ENCODE peak calls at places on chromosomes 11 and 22, in eight cellular contexts. Y is GM23338, E is thyroid gland, C is HFFc6, Z is lung, J is left lung, Q is left ventricle myocardium inferior, D is uterus. X is an unnamed sample.

GRCh38 chr11:126391286-126391954 is 35.9 kb downstream of the ST3GAL4 start:
- DNase-seq in Y (no peak), D (no peak), Z (no peak), C (no peak), J (peak), E (no peak), Q (no peak), X (no peak)

GRCh38 chr11:122977455-122978302 is 4.0 kb downstream of the BSX start:
- DNase-seq in C (no peak), Z (no peak), E (no peak), J (no peak), Q (no peak), D (no peak), Y (peak), X (no peak)

GRCh38 chr11:12611352-12611751 is 62.9 kb upstream of the TEAD1 start:
- DNase-seq in E (no peak), Q (no peak), D (no peak), Z (no peak), J (no peak), Y (no peak), C (no peak), X (no peak)

GRCh38 chr11:128399186-128399585 is 188.2 kb downstream of the ETS1 start:
- DNase-seq in Z (no peak), Q (no peak), Y (no peak), J (no peak), E (no peak), D (no peak), C (peak), X (peak)

GRCh38 chr22:50437511-50438304 is 37.1 kb downstream of the SBF1 start:
- DNase-seq in D (no peak), C (no peak), Q (no peak), Y (no peak), E (no peak), J (peak), Z (no peak), X (no peak)

GRCh38 chr11:78676026-78676557 is 101.4 kb upstream of the NARS2 start:
- DNase-seq in E (no peak), Y (no peak), C (no peak), Q (no peak), Z (no peak), J (no peak), D (no peak), X (no peak)

GRCh38 chr11:47714554-47715081 is 551 bp downstream of the AGBL2 start:
- DNase-seq in Q (no peak), E (no peak), D (peak), Z (peak), Y (peak), J (no peak), C (no peak), X (no peak)

GRCh38 chr11:1785749-1786261 is 22.1 kb upstream of the CTSD start:
- DNase-seq in Y (no peak), D (no peak), J (no peak), Q (no peak), Z (no peak), E (no peak), C (peak), X (no peak)

GRCh38 chr22:35477911-35478582 is 62.6 kb upstream of the RASD2 start:
- DNase-seq in Y (no peak), J (no peak), Z (no peak), C (peak), E (peak), D (peak), Q (peak), X (no peak)

GRCh38 chr11:83537131-83537610 is 251.0 kb upstream of the CCDC90B start:
- DNase-seq in Z (no peak), D (no peak), C (no peak), Q (no peak), Y (no peak), J (no peak), E (no peak), X (no peak)

GRCh38 chr11:11467278-11467677 is 114.2 kb upstream of the CSNK2A3 start:
- DNase-seq in J (no peak), E (peak), D (no peak), Y (no peak), Q (no peak), C (no peak), Z (no peak), X (no peak)

GRCh38 chr11:111691731-111692130 is 74.5 kb downstream of the PPP2R1B start:
- DNase-seq in J (no peak), Q (no peak), Z (no peak), E (no peak), C (no peak), D (no peak), Y (no peak), X (no peak)

GRCh38 chr11:12110714-12111481 is 508 bp downstream of the MICAL2 start:
- DNase-seq in Q (peak), D (peak), Z (peak), C (no peak), E (peak), Y (peak), J (peak), X (no peak)

GRCh38 chr11:64359712-64360402 is 895 bp downstream of the RPS6KA4 start:
- DNase-seq in C (no peak), J (peak), D (no peak), Y (peak), Z (no peak), E (peak), Q (no peak), X (no peak)

GRCh38 chr22:39994046-39994565 is 648 bp upstream of the FAM83F start:
- DNase-seq in C (no peak), Q (no peak), J (no peak), Y (no peak), D (no peak), E (no peak), Z (no peak), X (no peak)

GRCh38 chr11:20360650-20361049 is 2.9 kb upstream of the HTATIP2 start:
- DNase-seq in J (no peak), D (no peak), Q (no peak), C (no peak), Y (no peak), Z (peak), E (no peak), X (no peak)

GRCh38 chr22:47626428-47627390 is 864.3 kb downstream of the TBC1D22A start:
- DNase-seq in Z (peak), J (no peak), Y (no peak), Q (no peak), C (no peak), E (no peak), D (no peak), X (no peak)

GRCh38 chr22:44181033-44181911 is 547 bp downstream of the PARVG start:
- DNase-seq in Z (no peak), Y (no peak), D (no peak), J (peak), C (no peak), Q (peak), E (no peak), X (no peak)

GRCh38 chr11:80379620-80380278 is 938.9 kb upstream of the TENM4 start:
- DNase-seq in D (no peak), Y (peak), Z (no peak), C (no peak), Q (no peak), E (no peak), J (no peak), X (no peak)

GRCh38 chr11:63592975-63593395 is 21.2 kb downstream of the PLAAT3 start:
- DNase-seq in D (no peak), Y (peak), Z (no peak), J (no peak), C (peak), E (peak), Q (no peak), X (no peak)

GRCh38 chr11:118625036-118625690 is 17.7 kb downstream of the PHLDB1 start:
- DNase-seq in C (no peak), E (peak), D (no peak), J (no peak), Q (no peak), Y (no peak), Z (no peak), X (no peak)

GRCh38 chr22:49967333-49968241 is 7.0 kb downstream of the PIM3 start:
- DNase-seq in Q (peak), Y (no peak), D (peak), Z (peak), E (peak), J (peak), C (peak), X (no peak)

GRCh38 chr11:6611092-6612007 is 666 bp downstream of the TAF10 start:
- DNase-seq in Y (peak), Q (peak), J (peak), C (no peak), E (peak), Z (peak), D (peak), X (no peak)

GRCh38 chr22:49210606-49211005 is 617.1 kb downstream of the BRD1 start:
- DNase-seq in Y (no peak), Q (peak), Z (no peak), E (no peak), C (no peak), D (no peak), J (no peak), X (no peak)

GRCh38 chr11:83656931-83657330 is 370.8 kb upstream of the CCDC90B start:
- DNase-seq in Q (no peak), E (peak), Z (no peak), C (no peak), D (no peak), Y (no peak), J (no peak), X (no peak)

GRCh38 chr11:59849129-59849528 is 3.8 kb upstream of the CBLIF start:
- DNase-seq in J (no peak), E (no peak), C (no peak), D (no peak), Y (no peak), Q (no peak), Z (no peak), X (no peak)

GRCh38 chr11:121889931-121890330 is 226.1 kb downstream of the BLID start:
- DNase-seq in Q (no peak), E (no peak), J (no peak), Y (no peak), Z (no peak), C (peak), D (no peak), X (no peak)

GRCh38 chr11:44329472-44330230 is 19.7 kb upstream of the ALX4 start:
- DNase-seq in D (no peak), C (no peak), J (no peak), Z (no peak), Y (no peak), E (no peak), Q (no peak), X (no peak)

GRCh38 chr11:44325698-44326097 is 15.8 kb upstream of the ALX4 start:
- DNase-seq in D (no peak), Y (no peak), Q (no peak), J (no peak), Z (no peak), E (no peak), C (no peak), X (no peak)

GRCh38 chr11:44326615-44327475 is 16.9 kb upstream of the ALX4 start:
- DNase-seq in Y (no peak), D (no peak), Z (no peak), C (no peak), Q (no peak), J (no peak), E (no peak), X (no peak)

GRCh38 chr11:44324787-44325525 is 15.0 kb upstream of the ALX4 start:
- DNase-seq in E (no peak), D (no peak), C (no peak), Z (no peak), J (no peak), Y (no peak), Q (no peak), X (no peak)

DNA sequence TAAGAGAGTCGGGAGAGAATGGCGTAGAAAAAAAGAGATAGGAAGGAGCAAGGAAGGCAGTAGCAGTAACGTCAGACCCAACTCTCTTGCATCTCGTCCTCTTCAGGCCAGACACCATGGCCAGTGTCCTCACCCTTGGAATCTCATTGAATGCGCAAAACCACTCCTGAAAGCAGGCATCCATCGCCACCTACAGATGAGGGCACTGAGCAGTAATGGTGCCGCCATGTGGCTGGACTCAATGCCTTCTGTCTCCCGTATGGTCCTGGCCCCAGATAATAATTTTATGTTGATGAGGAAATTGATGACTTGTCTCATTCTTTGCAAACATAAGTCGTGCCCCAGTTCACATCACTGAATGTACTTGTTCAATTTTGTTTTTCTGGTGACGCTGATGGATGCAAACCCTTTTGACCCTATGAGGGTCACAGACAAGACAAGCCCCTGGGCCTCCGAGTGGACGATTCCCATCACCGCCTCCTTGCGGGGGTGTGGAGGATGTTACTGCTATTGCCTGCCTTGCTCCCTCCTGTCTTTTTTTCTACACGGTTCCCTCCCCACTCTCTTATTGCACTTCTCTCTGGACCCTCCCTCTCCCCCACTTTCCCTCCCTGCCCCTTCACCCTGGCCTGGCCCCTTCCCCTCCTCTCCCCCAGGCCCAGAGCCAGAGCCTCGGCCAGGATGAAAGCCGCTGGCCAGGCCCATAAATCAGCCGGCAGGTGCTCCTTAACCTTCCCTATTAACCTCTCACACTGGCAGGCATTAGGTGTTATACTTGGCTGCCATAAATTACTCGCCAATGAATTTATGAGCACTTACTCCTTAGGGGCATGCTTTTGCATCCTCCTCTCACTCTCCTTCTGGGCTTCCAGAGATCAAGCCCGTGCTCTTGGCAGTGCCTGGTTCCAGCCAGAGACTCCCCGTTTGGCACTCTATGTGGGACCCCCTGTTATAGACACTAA is 18.1 kb upstream of the ALX4 start:
- DNase-seq in D (no peak), Z (no peak), Y (no peak), J (no peak), C (no peak), E (peak), Q (no peak), X (no peak)
- TF ChIP-seq CTCF in D (no peak), Z (no peak), Y (peak), J (no peak), C (peak), E (no peak), Q (no peak), X (peak)

DNA sequence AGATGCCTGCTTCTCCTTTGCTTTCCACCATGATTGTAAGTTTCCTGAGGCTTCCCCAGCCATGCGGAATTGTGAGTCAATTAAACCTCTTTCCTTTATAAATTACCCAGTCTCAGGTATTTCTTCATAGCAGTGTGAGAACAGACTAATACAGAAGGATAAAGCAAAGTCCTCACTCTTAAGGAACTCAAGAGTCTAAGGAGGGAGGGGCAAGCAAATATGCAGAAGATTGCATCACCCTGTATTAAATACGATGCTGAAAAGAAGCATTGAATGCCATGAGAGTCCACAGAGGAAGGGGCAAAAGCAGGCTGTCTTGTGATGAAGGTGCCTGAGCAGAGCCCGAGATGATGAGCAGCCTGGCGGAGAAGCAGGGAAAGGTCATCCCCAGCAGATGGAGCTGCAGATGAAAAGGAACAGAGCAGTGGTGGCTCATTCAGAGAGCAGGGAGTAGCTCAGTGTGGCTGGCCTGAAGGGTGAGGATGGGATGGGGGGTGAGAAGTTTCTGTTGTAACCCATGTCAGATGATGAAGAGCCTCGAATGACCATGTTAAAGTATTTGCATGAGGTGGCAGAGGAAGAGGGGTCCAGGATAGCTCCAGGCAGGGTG is 6.3 kb upstream of the IZUMO1R start:
- DNase-seq in Y (peak), Z (no peak), E (no peak), D (no peak), C (no peak), J (no peak), Q (no peak), X (no peak)
- TF ChIP-seq CTCF in Y (peak), Z (no peak), E (no peak), D (no peak), C (peak), J (no peak), Q (no peak), X (no peak)

DNA sequence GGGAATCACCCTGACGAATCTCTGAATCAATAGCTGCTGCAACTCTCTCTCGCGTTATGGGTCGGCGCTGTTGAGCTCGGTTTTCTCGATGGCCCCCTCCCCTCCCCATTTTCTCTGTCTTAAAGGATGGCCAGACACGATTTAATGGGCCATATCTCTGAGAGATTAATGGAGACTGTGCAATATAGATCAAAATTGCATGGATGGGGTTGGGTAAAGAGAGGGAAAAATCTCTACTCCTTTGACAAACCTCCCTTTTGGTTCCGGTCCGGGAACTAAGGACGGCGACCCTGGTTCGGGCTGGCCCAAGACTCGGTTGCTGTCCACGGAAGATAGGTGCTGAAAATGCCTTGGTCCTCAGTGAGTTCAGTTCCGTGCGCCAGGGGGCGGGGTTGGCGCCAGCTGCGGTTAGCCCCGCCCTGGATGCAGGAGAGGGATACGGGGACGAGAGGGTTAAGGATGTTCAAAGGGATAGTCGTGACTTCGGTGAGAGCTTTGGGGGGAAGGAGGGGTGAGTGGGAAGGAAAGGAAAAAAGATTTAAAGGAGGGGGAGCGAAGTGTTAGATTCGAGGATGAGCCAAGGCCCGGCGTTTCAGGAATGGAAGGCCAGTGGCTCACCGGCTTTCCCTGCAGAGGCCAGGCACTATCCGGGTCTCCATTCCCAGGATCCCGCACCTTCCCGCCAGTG is 103.6 kb upstream of the HSD17B12 start:
- DNase-seq in Q (peak), D (no peak), Y (peak), Z (no peak), E (peak), C (peak), J (no peak), X (no peak)
- TF ChIP-seq CTCF in Q (peak), D (no peak), Y (peak), Z (no peak), E (no peak), C (peak), J (no peak), X (peak)

DNA sequence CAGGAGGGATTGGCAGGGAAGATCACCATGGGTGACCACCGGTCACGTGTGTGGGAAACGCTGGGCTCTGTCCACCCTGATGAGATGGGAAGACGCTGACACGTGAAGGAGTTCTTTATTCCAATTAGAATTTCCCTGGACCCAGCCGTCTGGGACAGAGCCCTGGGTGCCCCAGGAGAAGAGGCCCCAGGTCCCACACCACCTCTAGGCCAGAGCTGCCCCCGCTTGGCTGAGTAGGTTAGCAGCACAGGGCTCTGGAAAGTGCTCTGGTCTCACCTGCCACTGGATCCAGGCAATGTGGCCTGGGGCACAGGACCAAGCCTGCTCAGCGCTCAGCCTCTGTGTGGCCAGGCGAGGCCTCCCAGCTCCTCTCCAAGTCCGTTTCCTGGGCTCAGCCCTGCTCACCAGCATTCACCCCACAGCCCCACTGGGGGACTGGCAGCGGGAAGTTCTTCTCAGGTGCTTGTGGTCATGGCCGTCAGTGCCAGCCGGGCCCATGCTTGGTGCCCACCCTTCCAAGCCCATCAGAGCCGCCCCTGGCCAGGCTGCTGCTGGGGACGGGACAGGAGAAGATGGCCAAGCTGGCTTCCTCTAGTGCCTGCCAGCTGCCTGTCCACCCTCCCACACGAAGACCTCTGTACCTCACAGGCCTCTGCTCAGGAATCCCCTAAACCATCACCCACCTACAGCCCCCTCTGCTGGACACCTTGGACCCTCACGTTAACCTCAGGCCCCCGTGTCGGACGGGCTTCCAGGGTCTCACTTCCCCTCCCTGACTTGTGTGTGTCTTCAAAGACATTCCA is 62.5 kb upstream of the FGF3 start:
- DNase-seq in Q (peak), D (no peak), Z (no peak), E (no peak), Y (peak), J (peak), C (no peak), X (no peak)
- TF ChIP-seq CTCF in Q (no peak), D (no peak), Z (no peak), E (no peak), Y (peak), J (no peak), C (peak), X (no peak)

X was measured in AG09319.